ENCODE peak calls at places on chromosomes 13 and 19, in five cellular contexts. One of them, this sample, is unnamed.
A peak's percentile ranks its signal among the peaks of the same experiment; 100 is the strongest.

GRCh38 chr19:3471954-3472655 is 8.2 kb downstream of the SMIM24 start:
- DNase-seq in A549: no peak
- DNase-seq in K562: peak; percentile 58
- DNase-seq in GM23338: no peak
- DNase-seq in GM12878: no peak
- DNase-seq in this sample: no peak

GRCh38 chr13:106633321-106633720 is 65.4 kb upstream of the ARGLU1 start:
- DNase-seq in GM23338: no peak
- DNase-seq in A549: no peak
- DNase-seq in GM12878: no peak
- DNase-seq in K562: no peak
- DNase-seq in this sample: no peak

GRCh38 chr13:21672811-21673591 is 2.1 kb downstream of the FGF9 start:
- DNase-seq in GM23338: no peak
- DNase-seq in K562: no peak
- DNase-seq in GM12878: no peak
- DNase-seq in A549: no peak
- DNase-seq in this sample: no peak

GRCh38 chr19:3516675-3517207 is 10.6 kb downstream of the FZR1 start:
- DNase-seq in A549: no peak
- DNase-seq in K562: no peak
- DNase-seq in GM12878: peak; percentile 17
- DNase-seq in GM23338: no peak
- DNase-seq in this sample: no peak

GRCh38 chr19:38213911-38214625 is 10.0 kb downstream of the DPF1 start:
- DNase-seq in K562: no peak
- DNase-seq in GM23338: peak; percentile 70
- DNase-seq in GM12878: peak; percentile 33
- DNase-seq in A549: no peak
- DNase-seq in this sample: no peak

GRCh38 chr13:43414111-43414510 is 372.7 kb downstream of the ENOX1 start:
- DNase-seq in K562: no peak
- DNase-seq in A549: no peak
- DNase-seq in GM12878: no peak
- DNase-seq in GM23338: no peak
- DNase-seq in this sample: no peak

GRCh38 chr19:42436006-42436405 is 6.7 kb downstream of the CXCL17 start:
- DNase-seq in K562: no peak
- DNase-seq in GM23338: no peak
- DNase-seq in GM12878: no peak
- DNase-seq in A549: no peak
- DNase-seq in this sample: peak; percentile 42

GRCh38 chr13:67383358-67383757 is 153.2 kb upstream of the PCDH9 start:
- DNase-seq in A549: no peak
- DNase-seq in GM12878: no peak
- DNase-seq in GM23338: no peak
- DNase-seq in K562: no peak
- DNase-seq in this sample: peak; percentile 1

GRCh38 chr13:32629313-32629712 is 43.1 kb downstream of the PDS5B start:
- DNase-seq in A549: no peak
- DNase-seq in K562: no peak
- DNase-seq in GM23338: no peak
- DNase-seq in GM12878: no peak
- DNase-seq in this sample: no peak

GRCh38 chr13:32627793-32628192 is 41.5 kb downstream of the PDS5B start:
- DNase-seq in K562: no peak
- DNase-seq in GM23338: no peak
- DNase-seq in GM12878: no peak
- DNase-seq in A549: no peak
- DNase-seq in this sample: no peak

GRCh38 chr13:32629866-32630265 is 43.6 kb downstream of the PDS5B start:
- DNase-seq in GM23338: no peak
- DNase-seq in K562: no peak
- DNase-seq in A549: no peak
- DNase-seq in GM12878: no peak
- DNase-seq in this sample: no peak

GRCh38 chr13:32622827-32623226 is 36.6 kb downstream of the PDS5B start:
- DNase-seq in GM23338: no peak
- DNase-seq in K562: no peak
- DNase-seq in A549: no peak
- DNase-seq in GM12878: no peak
- DNase-seq in this sample: no peak

DNA sequence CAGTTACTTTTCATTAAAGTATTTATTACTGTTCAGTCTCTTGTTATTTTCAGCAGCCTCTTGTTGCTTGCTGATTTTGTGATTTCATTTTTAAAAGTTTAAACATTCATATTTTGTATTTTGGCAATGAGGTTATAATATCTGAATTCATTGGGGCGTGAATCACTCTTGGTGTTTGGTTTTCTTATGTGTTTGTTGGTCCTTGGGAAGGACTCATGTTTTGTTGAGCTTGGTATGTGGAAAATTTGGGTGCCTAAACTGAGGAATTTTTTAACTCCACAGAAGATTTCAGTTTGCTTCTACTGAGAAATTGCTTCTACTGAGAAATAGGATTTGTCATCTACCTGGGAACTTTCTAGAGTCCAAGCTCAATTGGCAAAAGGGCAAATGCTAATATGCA is 38.2 kb downstream of the PDS5B start:
- DNase-seq in A549: no peak
- DNase-seq in GM12878: no peak
- DNase-seq in GM23338: no peak
- DNase-seq in K562: no peak
- DNase-seq in this sample: no peak
- TF ChIP-seq JUNB in A549: no peak
- TF ChIP-seq JUNB in GM12878: no peak
- TF ChIP-seq JUNB in GM23338: no peak
- TF ChIP-seq JUNB in K562: no peak
- TF ChIP-seq JUNB in this sample: no peak

GRCh38 chr13:99691552-99691951 is 190.3 kb downstream of the TM9SF2 start:
- DNase-seq in K562: no peak
- DNase-seq in GM23338: no peak
- DNase-seq in GM12878: no peak
- DNase-seq in A549: no peak
- DNase-seq in this sample: no peak

GRCh38 chr13:99688776-99689175 is 187.5 kb downstream of the TM9SF2 start:
- DNase-seq in A549: no peak
- DNase-seq in K562: no peak
- DNase-seq in GM12878: no peak
- DNase-seq in GM23338: no peak
- DNase-seq in this sample: no peak

GRCh38 chr13:99690426-99691189 is 189.3 kb downstream of the TM9SF2 start:
- DNase-seq in K562: no peak
- DNase-seq in GM12878: no peak
- DNase-seq in GM23338: peak; percentile 59
- DNase-seq in A549: no peak
- DNase-seq in this sample: no peak

GRCh38 chr13:99687728-99688397 is 186.6 kb downstream of the TM9SF2 start:
- DNase-seq in GM23338: peak; percentile 92
- DNase-seq in A549: no peak
- DNase-seq in K562: no peak
- DNase-seq in GM12878: no peak
- DNase-seq in this sample: no peak

DNA sequence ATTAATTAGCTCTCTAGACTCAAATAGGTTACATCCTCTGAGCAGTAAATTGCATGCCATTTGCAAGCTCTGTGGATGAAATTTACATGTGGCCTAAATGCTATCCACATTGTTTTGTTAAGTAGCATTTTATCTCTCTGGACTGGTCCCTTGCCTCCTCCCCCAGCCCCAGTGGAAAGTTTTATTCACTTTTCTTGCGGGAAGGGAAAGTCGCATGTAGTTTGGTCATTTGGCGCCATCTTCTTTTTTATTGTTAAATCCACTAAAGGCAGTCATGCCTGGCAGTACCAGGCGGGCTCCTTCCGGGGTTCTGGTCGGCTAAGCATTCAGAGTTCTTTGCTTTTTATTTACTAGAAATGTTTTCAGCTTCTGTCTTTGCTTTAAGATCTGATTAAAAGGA is 188.7 kb downstream of the TM9SF2 start:
- DNase-seq in GM23338: peak; percentile 77
- DNase-seq in GM12878: no peak
- DNase-seq in K562: no peak
- DNase-seq in A549: no peak
- DNase-seq in this sample: no peak
- TF ChIP-seq JUNB in GM23338: no peak
- TF ChIP-seq JUNB in GM12878: no peak
- TF ChIP-seq JUNB in K562: no peak
- TF ChIP-seq JUNB in A549: no peak
- TF ChIP-seq JUNB in this sample: no peak

GRCh38 chr13:74061939-74062595 is 72.1 kb downstream of the KLF12 start:
- DNase-seq in K562: no peak
- DNase-seq in A549: no peak
- DNase-seq in GM23338: no peak
- DNase-seq in GM12878: peak; percentile 55
- DNase-seq in this sample: no peak
- TF ChIP-seq JUNB in K562: no peak
- TF ChIP-seq JUNB in A549: no peak
- TF ChIP-seq JUNB in GM23338: no peak
- TF ChIP-seq JUNB in GM12878: no peak
- TF ChIP-seq JUNB in this sample: no peak

GRCh38 chr19:17468302-17469091 is 1.8 kb upstream of the SLC27A1 start:
- DNase-seq in K562: no peak
- DNase-seq in A549: no peak
- DNase-seq in GM12878: no peak
- DNase-seq in GM23338: peak; percentile 46
- DNase-seq in this sample: no peak
- TF ChIP-seq JUNB in K562: no peak
- TF ChIP-seq JUNB in A549: no peak
- TF ChIP-seq JUNB in GM12878: no peak
- TF ChIP-seq JUNB in GM23338: no peak
- TF ChIP-seq JUNB in this sample: no peak

DNA sequence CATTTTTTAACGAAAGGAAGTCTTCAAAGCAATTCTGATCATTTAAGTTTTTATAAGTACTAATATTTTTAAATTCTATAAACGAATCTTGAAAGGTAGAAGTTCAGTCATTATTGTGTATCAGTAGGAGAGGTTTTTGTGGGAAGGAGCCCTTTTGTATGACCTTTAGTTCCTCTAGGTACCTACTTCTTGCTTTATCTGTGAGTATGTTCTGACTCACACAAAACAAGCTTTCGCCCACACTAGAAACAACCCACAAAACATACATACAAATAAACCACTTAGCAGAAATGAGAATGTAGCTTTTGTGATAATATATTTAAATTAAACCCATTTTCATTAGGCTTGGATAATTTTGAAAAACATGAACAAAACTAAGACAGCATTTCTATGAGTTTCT is 27.8 kb downstream of the ERCC5 start:
- DNase-seq in GM12878: no peak
- DNase-seq in A549: no peak
- DNase-seq in GM23338: no peak
- DNase-seq in K562: no peak
- DNase-seq in this sample: no peak
- TF ChIP-seq JUNB in GM12878: peak; percentile 43
- TF ChIP-seq JUNB in A549: no peak
- TF ChIP-seq JUNB in GM23338: no peak
- TF ChIP-seq JUNB in K562: no peak
- TF ChIP-seq JUNB in this sample: no peak

GRCh38 chr19:33227242-33227650 is 1.6 kb upstream of the SLC7A10 start:
- DNase-seq in A549: no peak
- DNase-seq in GM23338: peak; percentile 76
- DNase-seq in GM12878: no peak
- DNase-seq in K562: no peak
- DNase-seq in this sample: peak; percentile 69
- TF ChIP-seq JUNB in A549: no peak
- TF ChIP-seq JUNB in GM23338: no peak
- TF ChIP-seq JUNB in GM12878: no peak
- TF ChIP-seq JUNB in K562: no peak
- TF ChIP-seq JUNB in this sample: no peak

GRCh38 chr13:26323764-26324163 is 69.8 kb downstream of the CDK8 start:
- DNase-seq in K562: no peak
- DNase-seq in GM12878: no peak
- DNase-seq in GM23338: no peak
- DNase-seq in A549: no peak
- DNase-seq in this sample: no peak
- TF ChIP-seq JUNB in K562: no peak
- TF ChIP-seq JUNB in GM12878: no peak
- TF ChIP-seq JUNB in GM23338: no peak
- TF ChIP-seq JUNB in A549: no peak
- TF ChIP-seq JUNB in this sample: no peak

DNA sequence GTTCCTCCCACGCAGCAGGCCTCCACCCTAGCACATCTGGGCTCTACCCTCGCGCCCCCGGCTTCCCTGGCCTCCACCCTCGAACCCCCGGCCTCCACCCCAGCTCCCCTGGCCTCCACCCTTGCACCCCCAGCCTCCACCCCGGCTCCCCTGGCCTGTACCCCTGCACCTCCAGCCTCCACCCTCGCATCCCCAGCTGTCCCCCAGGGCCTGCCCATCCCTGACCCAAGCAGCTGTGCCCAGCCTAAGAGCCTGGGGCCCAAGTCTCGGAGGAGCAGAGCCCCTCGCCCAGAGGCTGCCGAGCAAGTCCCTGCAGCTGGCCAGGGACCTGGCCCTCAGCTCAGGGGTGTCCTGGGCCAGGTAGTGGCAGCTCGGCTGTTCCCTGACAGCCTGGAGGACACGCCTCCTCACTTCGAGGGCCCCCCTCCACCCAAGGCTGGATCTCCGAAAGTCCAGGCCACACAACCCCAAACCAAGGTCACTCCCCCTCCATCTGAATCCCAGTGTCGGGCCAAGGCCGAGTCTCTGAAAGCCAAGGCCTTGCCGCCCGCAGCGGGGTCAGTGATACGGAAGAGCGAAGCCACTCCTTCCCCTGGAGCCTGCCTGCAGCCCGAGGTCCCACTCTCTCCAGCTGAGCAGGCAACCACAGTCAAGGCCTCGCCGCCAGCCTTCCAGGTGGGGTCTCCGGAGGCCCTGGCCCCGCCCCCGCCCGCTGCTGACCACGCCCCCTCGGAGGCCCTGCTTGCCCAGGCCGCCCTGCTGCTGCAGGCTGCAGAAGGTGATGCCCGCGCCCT is 7.9 kb upstream of the ARHGAP33 start:
- DNase-seq in GM12878: no peak
- DNase-seq in K562: no peak
- DNase-seq in A549: no peak
- DNase-seq in GM23338: peak; percentile 94
- DNase-seq in this sample: peak; percentile 43
- TF ChIP-seq JUNB in GM12878: no peak
- TF ChIP-seq JUNB in K562: no peak
- TF ChIP-seq JUNB in A549: no peak
- TF ChIP-seq JUNB in GM23338: no peak
- TF ChIP-seq JUNB in this sample: no peak

GRCh38 chr19:291561-292280 is 518 bp upstream of the PLPP2 start:
- DNase-seq in GM12878: no peak
- DNase-seq in A549: no peak
- DNase-seq in K562: no peak
- DNase-seq in GM23338: peak; percentile 39
- DNase-seq in this sample: no peak

GRCh38 chr19:290539-291521 is at the start of gene PLPP2:
- DNase-seq in K562: no peak
- DNase-seq in GM23338: peak; percentile 96
- DNase-seq in A549: peak; percentile 40
- DNase-seq in GM12878: no peak
- DNase-seq in this sample: no peak

GRCh38 chr19:292951-293350 is 1.7 kb upstream of the PLPP2 start:
- DNase-seq in GM23338: no peak
- DNase-seq in A549: no peak
- DNase-seq in K562: no peak
- DNase-seq in GM12878: no peak
- DNase-seq in this sample: no peak

GRCh38 chr19:293436-294110 is 2.4 kb upstream of the PLPP2 start:
- DNase-seq in GM12878: no peak
- DNase-seq in A549: no peak
- DNase-seq in GM23338: no peak
- DNase-seq in K562: no peak
- DNase-seq in this sample: no peak

GRCh38 chr19:292281-292884 is 1.2 kb upstream of the PLPP2 start:
- DNase-seq in K562: no peak
- DNase-seq in GM23338: no peak
- DNase-seq in A549: no peak
- DNase-seq in GM12878: no peak
- DNase-seq in this sample: no peak
- TF ChIP-seq JUNB in K562: no peak
- TF ChIP-seq JUNB in GM23338: no peak
- TF ChIP-seq JUNB in A549: no peak
- TF ChIP-seq JUNB in GM12878: no peak
- TF ChIP-seq JUNB in this sample: no peak